ENCODE peak calls at places on chromosome X, in seven cellular contexts. Y is heart left ventricle, S is body of pancreas, U is breast epithelium, K is adrenal gland, A is uterus, P is HCT116. B is an unnamed sample.

GRCh38 chrX:101931104-101931493 is 728 bp downstream of the ZMAT1 start:
- DNase-seq in Y (no peak), S (no peak), U (no peak), K (no peak), A (no peak), P (no peak), B (no peak)

GRCh38 chrX:110699109-110699508 is 96.5 kb downstream of the CHRDL1 start:
- DNase-seq in Y (no peak), S (no peak), U (no peak), K (no peak), A (no peak), P (no peak), B (no peak)

GRCh38 chrX:18894156-18894555 is 89.8 kb downstream of the PHKA2 start:
- DNase-seq in Y (no peak), S (no peak), U (no peak), K (no peak), A (no peak), P (no peak), B (no peak)

GRCh38 chrX:140432328-140433025 is 72.4 kb downstream of the SOX3 start:
- DNase-seq in Y (peak), S (peak), U (peak), K (peak), A (no peak), P (no peak), B (no peak)

GRCh38 chrX:34493086-34493485 is 164.0 kb downstream of the TMEM47 start:
- DNase-seq in Y (no peak), S (no peak), U (no peak), K (no peak), A (no peak), P (no peak), B (no peak)

GRCh38 chrX:43898406-43898805 is 16.2 kb upstream of the MAOB start:
- DNase-seq in Y (no peak), S (no peak), U (no peak), K (no peak), A (no peak), P (no peak), B (no peak)

GRCh38 chrX:106698693-106699092 is 27.8 kb upstream of the RNF128 start:
- DNase-seq in Y (no peak), S (no peak), U (no peak), K (no peak), A (no peak), P (no peak), B (no peak)

GRCh38 chrX:132426695-132427281 is 62.0 kb downstream of the MBNL3 start:
- DNase-seq in Y (no peak), S (no peak), U (no peak), K (no peak), A (no peak), P (no peak), B (no peak)

GRCh38 chrX:14056201-14056600 is 26.5 kb upstream of the GEMIN8 start:
- DNase-seq in Y (no peak), S (no peak), U (no peak), K (no peak), A (no peak), P (no peak), B (no peak)

GRCh38 chrX:21700967-21701366 is 42.8 kb upstream of the KLHL34 start:
- DNase-seq in Y (no peak), S (no peak), U (no peak), K (no peak), A (no peak), P (no peak), B (no peak)

GRCh38 chrX:8987672-8988250 is 46.2 kb downstream of the FAM9B start:
- DNase-seq in Y (no peak), S (no peak), U (no peak), K (no peak), A (no peak), P (no peak), B (no peak)

GRCh38 chrX:110006826-110007375 is 4.0 kb downstream of the TMEM164 start:
- DNase-seq in Y (no peak), S (peak), U (no peak), K (no peak), A (no peak), P (no peak), B (peak)

GRCh38 chrX:21662761-21663160 is 4.6 kb upstream of the KLHL34 start:
- DNase-seq in Y (no peak), S (no peak), U (no peak), K (no peak), A (no peak), P (no peak), B (no peak)

GRCh38 chrX:137999071-137999470 is 433.1 kb downstream of the ZIC3 start:
- DNase-seq in Y (no peak), S (no peak), U (no peak), K (no peak), A (no peak), P (no peak), B (no peak)

GRCh38 chrX:113548308-113549015 is 707.8 kb upstream of the AMOT start:
- DNase-seq in Y (no peak), S (no peak), U (no peak), K (no peak), A (no peak), P (no peak), B (no peak)

GRCh38 chrX:14029425-14030247 is at the start of gene GEMIN8:
- DNase-seq in Y (peak), S (peak), U (peak), K (peak), A (peak), P (peak), B (peak)

GRCh38 chrX:46837543-46838481 is 969 bp downstream of the RP2 start:
- DNase-seq in Y (no peak), S (no peak), U (no peak), K (no peak), A (no peak), P (no peak), B (peak)

GRCh38 chrX:48578661-48579128 is 4.4 kb downstream of the RBM3 start:
- DNase-seq in Y (no peak), S (no peak), U (no peak), K (no peak), A (no peak), P (no peak), B (no peak)

GRCh38 chrX:17355976-17356375 is 19.0 kb upstream of the NHS start:
- DNase-seq in Y (no peak), S (no peak), U (no peak), K (no peak), A (no peak), P (no peak), B (no peak)

GRCh38 chrX:69321789-69322188 is 156.5 kb upstream of the PJA1 start:
- DNase-seq in Y (no peak), S (no peak), U (no peak), K (no peak), A (no peak), P (no peak), B (no peak)

GRCh38 chrX:41333994-41334865 is at the start of gene DDX3X:
- DNase-seq in Y (peak), S (peak), U (peak), K (peak), A (peak), P (peak), B (peak)
- TF ChIP-seq POLR2A in Y (peak), S (peak), U (peak), K (peak), A (peak), P (peak), B (peak)

DNA sequence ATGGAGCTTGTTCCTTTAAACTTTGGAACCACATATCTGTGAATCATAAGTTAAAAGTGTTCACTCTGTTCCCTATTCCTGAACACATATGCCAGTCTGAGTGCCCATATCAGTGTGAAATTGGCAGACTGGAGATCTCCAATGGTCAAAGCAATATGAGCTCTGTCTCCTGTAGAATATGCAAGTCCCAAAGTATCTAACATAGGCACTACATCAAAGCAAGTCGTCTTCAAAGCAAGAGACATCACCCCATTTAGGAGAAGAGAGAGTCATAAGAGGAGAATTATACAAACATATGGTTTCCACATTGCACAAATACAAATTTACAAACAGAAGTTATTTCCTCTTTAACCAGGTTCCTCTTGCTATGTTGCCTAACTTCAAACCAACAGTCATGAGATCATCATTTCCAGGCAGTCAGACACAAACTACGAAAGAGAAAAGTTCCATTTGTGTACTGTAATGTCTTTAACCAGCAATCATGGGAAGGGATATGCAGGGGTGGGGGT is 9.9 kb upstream of the GK start:
- DNase-seq in Y (no peak), S (no peak), U (no peak), K (no peak), A (no peak), P (no peak), B (peak)
- H3K4me3 ChIP-seq in Y (no peak), S (no peak), U (no peak), K (no peak), A (no peak), P (no peak), B (no peak)

GRCh38 chrX:153411988-153412574 is 809 bp downstream of the ZFP92 start:
- DNase-seq in Y (no peak), S (no peak), U (no peak), K (no peak), A (no peak), P (no peak), B (no peak)

GRCh38 chrX:153412746-153413720 is 1.8 kb downstream of the ZFP92 start:
- DNase-seq in Y (no peak), S (no peak), U (no peak), K (no peak), A (no peak), P (no peak), B (no peak)

GRCh38 chrX:153410888-153411254 is 401 bp upstream of the ZFP92 start:
- DNase-seq in Y (no peak), S (no peak), U (no peak), K (no peak), A (no peak), P (no peak), B (no peak)

GRCh38 chrX:153410328-153410727 is 944 bp upstream of the ZFP92 start:
- DNase-seq in Y (no peak), S (no peak), U (no peak), K (no peak), A (no peak), P (no peak), B (no peak)

DNA sequence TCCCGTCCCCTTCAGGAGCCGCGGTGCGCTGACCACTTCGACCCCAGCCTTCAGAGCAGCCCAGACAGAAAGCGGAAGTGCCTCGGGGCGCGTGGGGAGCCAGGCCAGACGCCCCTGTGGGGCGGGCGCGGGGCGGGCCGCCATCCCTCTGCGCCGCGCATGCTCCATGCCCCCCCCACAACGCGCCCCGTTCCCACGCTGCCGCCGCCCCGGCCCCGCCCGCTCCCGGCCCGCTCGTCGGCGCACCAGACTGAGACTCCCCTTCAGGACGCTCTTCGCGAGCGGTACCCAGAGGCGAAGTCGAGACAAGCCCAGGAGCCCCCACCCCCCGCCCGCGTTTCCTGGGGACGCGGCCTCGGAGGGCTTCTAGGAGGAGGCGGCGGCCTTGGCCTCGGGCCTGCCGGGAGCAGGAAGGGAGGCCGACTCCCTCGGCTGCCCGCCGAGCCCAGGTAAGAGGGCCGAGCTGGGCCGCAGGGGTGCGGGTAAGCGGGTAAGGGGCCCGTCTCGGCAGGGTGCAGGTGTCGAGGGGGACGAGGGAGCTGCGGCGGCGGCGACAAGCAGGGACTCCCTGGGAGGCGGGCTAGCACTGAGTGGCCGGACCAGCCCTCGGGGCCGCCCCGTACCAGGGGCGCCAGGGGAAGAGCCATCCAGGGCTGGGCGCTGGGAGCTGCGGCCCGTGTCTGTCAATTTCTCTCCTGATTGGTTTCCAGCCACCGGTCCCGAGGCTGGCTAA is at the start of gene ZFP92:
- DNase-seq in Y (peak), S (peak), U (no peak), K (no peak), A (no peak), P (no peak), B (peak)
- TF ChIP-seq POLR2A in Y (no peak), S (no peak), U (no peak), K (no peak), A (no peak), P (no peak), B (no peak)

GRCh38 chrX:10111364-10112148 is 45.2 kb upstream of the CLCN4 start:
- DNase-seq in Y (no peak), S (no peak), U (no peak), K (peak), A (no peak), P (no peak), B (no peak)
- H3K4me3 ChIP-seq in Y (no peak), S (no peak), U (no peak), K (no peak), A (no peak), P (no peak), B (no peak)

B was measured in NB4.